ENCODE peak calls at places on chromosomes 13 and 19, in eight cellular contexts. T is transverse colon; L is adrenal gland; A is pancreas; U is CD8-positive, alpha-beta T cell; X is keratinocyte; M is vagina; Q is GM23338. W is an unnamed sample. For H3K4me1, the result is how much of the 10 kb centered on the place peaks cover.

GRCh38 chr19:29448046-29448445 is 77.7 kb upstream of the VSTM2B start:
- DNase-seq in T (no peak), L (no peak), A (no peak), U (no peak), X (no peak), M (no peak), Q (no peak), W (no peak)

GRCh38 chr13:109243311-109243951 is 543.0 kb downstream of the IRS2 start:
- DNase-seq in T (no peak), L (no peak), A (no peak), U (no peak), X (peak), M (no peak), Q (peak), W (peak)

GRCh38 chr19:52138614-52139290 is 986 bp downstream of the ZNF616 start:
- DNase-seq in T (peak), L (peak), A (no peak), U (no peak), X (no peak), M (no peak), Q (peak), W (no peak)

GRCh38 chr19:44741258-44741731 is 7.2 kb upstream of the BCL3 start:
- DNase-seq in T (peak), L (peak), A (no peak), U (no peak), X (no peak), M (no peak), Q (no peak), W (peak)

GRCh38 chr13:67023088-67023893 is 206.8 kb downstream of the PCDH9 start:
- DNase-seq in T (no peak), L (no peak), A (no peak), U (no peak), X (no peak), M (no peak), Q (peak), W (peak)

GRCh38 chr13:48431987-48432615 is 19.2 kb upstream of the LPAR6 start:
- DNase-seq in T (no peak), L (no peak), A (no peak), U (no peak), X (no peak), M (no peak), Q (no peak), W (no peak)

GRCh38 chr13:42155251-42155650 is 106.8 kb downstream of the DGKH start:
- DNase-seq in T (no peak), L (no peak), A (no peak), U (no peak), X (no peak), M (no peak), Q (no peak), W (no peak)

GRCh38 chr19:53849237-53849676 is 18.4 kb upstream of the MYADM start:
- DNase-seq in T (no peak), L (no peak), A (no peak), U (no peak), X (no peak), M (no peak), Q (no peak), W (no peak)

GRCh38 chr13:57846600-57847173 is 215.1 kb downstream of the PCDH17 start:
- DNase-seq in T (no peak), L (no peak), A (no peak), U (no peak), X (no peak), M (no peak), Q (no peak), W (no peak)

GRCh38 chr13:97433727-97434416 is at the start of gene RAP2A:
- DNase-seq in T (peak), L (peak), A (peak), U (peak), X (peak), M (peak), Q (peak), W (peak)

GRCh38 chr19:5297272-5297669 is 43.3 kb downstream of the PTPRS start:
- DNase-seq in T (no peak), L (no peak), A (no peak), U (no peak), X (no peak), M (no peak), Q (no peak), W (no peak)

GRCh38 chr13:79562557-79562956 is 81.6 kb downstream of the NDFIP2 start:
- DNase-seq in T (no peak), L (no peak), A (no peak), U (no peak), X (no peak), M (no peak), Q (no peak), W (no peak)

GRCh38 chr13:32938907-32939306 is 77.3 kb upstream of the KL start:
- DNase-seq in T (no peak), L (no peak), A (no peak), U (no peak), X (no peak), M (no peak), Q (no peak), W (no peak)

GRCh38 chr13:112320303-112320702 is 55.9 kb upstream of the SPACA7 start:
- DNase-seq in T (no peak), L (no peak), A (no peak), U (no peak), X (no peak), M (no peak), Q (no peak), W (no peak)

GRCh38 chr13:84570831-84571230 is 688.6 kb upstream of the SLITRK1 start:
- DNase-seq in T (no peak), L (no peak), A (no peak), U (no peak), X (no peak), M (no peak), Q (no peak), W (no peak)

GRCh38 chr19:29810504-29810871 is 1.3 kb upstream of the CCNE1 start:
- DNase-seq in T (peak), L (peak), A (no peak), U (no peak), X (peak), M (no peak), Q (no peak), W (no peak)

GRCh38 chr13:46968450-46968849 is 71.6 kb upstream of the HTR2A start:
- DNase-seq in T (no peak), L (no peak), A (no peak), U (no peak), X (no peak), M (no peak), Q (no peak), W (no peak)

GRCh38 chr13:82165396-82166174 is 1716.7 kb downstream of the SLITRK1 start:
- DNase-seq in T (no peak), L (no peak), A (no peak), U (no peak), X (no peak), M (no peak), Q (no peak), W (peak)

GRCh38 chr19:33621811-33622504 is at the start of gene CHST8:
- DNase-seq in T (peak), L (no peak), A (peak), U (no peak), X (no peak), M (no peak), Q (peak), W (no peak)

GRCh38 chr19:3969435-3970312 is 1.2 kb downstream of the DAPK3 start:
- DNase-seq in T (no peak), L (no peak), A (peak), U (no peak), X (peak), M (no peak), Q (peak), W (peak)

GRCh38 chr13:103757361-103757760 is 691.1 kb upstream of the SLC10A2 start:
- DNase-seq in T (no peak), L (no peak), A (no peak), U (no peak), X (no peak), M (no peak), Q (no peak), W (no peak)

GRCh38 chr13:97108535-97108910 is 113.6 kb upstream of the MBNL2 start:
- DNase-seq in T (no peak), L (peak), A (no peak), U (no peak), X (no peak), M (no peak), Q (no peak), W (no peak)

GRCh38 chr13:65855276-65855675 is 1374.9 kb downstream of the PCDH9 start:
- DNase-seq in T (no peak), L (no peak), A (no peak), U (no peak), X (no peak), M (no peak), Q (no peak), W (no peak)

GRCh38 chr13:25675060-25675459 is 303.3 kb downstream of the ATP8A2 start:
- DNase-seq in T (no peak), L (no peak), A (no peak), U (no peak), X (no peak), M (peak), Q (peak), W (no peak)

GRCh38 chr13:37716796-37717195 is 118.2 kb upstream of the POSTN start:
- DNase-seq in T (no peak), L (no peak), A (no peak), U (no peak), X (no peak), M (no peak), Q (no peak), W (no peak)

GRCh38 chr19:15623711-15624318 is 8.8 kb downstream of the CYP4F8 start:
- DNase-seq in T (no peak), L (no peak), A (no peak), U (no peak), X (no peak), M (no peak), Q (peak), W (no peak)

GRCh38 chr19:17450264-17451075 is 2.0 kb upstream of the TMEM221 start:
- DNase-seq in T (no peak), L (peak), A (no peak), U (no peak), X (peak), M (no peak), Q (no peak), W (peak)

GRCh38 chr19:33432408-33433170 is 59.1 kb downstream of the CEBPG start:
- DNase-seq in T (no peak), L (no peak), A (no peak), U (no peak), X (no peak), M (no peak), Q (no peak), W (no peak)

GRCh38 chr13:72473321-72473720 is 254.1 kb downstream of the MZT1 start:
- DNase-seq in T (no peak), L (no peak), A (no peak), U (no peak), X (no peak), M (no peak), Q (no peak), W (no peak)

GRCh38 chr13:24842533-24843278 is 78.7 kb downstream of the RNF17 start:
- DNase-seq in T (no peak), L (no peak), A (no peak), U (no peak), X (no peak), M (no peak), Q (no peak), W (peak)

GRCh38 chr13:45222919-45223318 is 22.1 kb upstream of the KCTD4 start:
- DNase-seq in T (no peak), L (no peak), A (no peak), U (no peak), X (no peak), M (no peak), Q (no peak), W (no peak)

GRCh38 chr13:108643646-108644353 is 14.4 kb downstream of the MYO16 start:
- DNase-seq in T (no peak), L (no peak), A (no peak), U (no peak), X (no peak), M (no peak), Q (no peak), W (no peak)

GRCh38 chr19:58550362-58551122 is 4.4 kb downstream of the CHMP2A start:
- DNase-seq in T (no peak), L (no peak), A (no peak), U (no peak), X (no peak), M (peak), Q (no peak), W (no peak)

GRCh38 chr13:98563071-98563470 is 13.8 kb downstream of the STK24 start:
- DNase-seq in T (no peak), L (no peak), A (no peak), U (peak), X (no peak), M (no peak), Q (peak), W (no peak)

GRCh38 chr13:98565726-98566577 is 11.0 kb downstream of the STK24 start:
- DNase-seq in T (peak), L (peak), A (peak), U (no peak), X (no peak), M (no peak), Q (no peak), W (no peak)

GRCh38 chr13:98564204-98564603 is 12.7 kb downstream of the STK24 start:
- DNase-seq in T (no peak), L (no peak), A (no peak), U (no peak), X (no peak), M (no peak), Q (no peak), W (no peak)

GRCh38 chr13:98570929-98571372 is 6.0 kb downstream of the STK24 start:
- DNase-seq in T (peak), L (peak), A (no peak), U (peak), X (no peak), M (no peak), Q (no peak), W (peak)

DNA sequence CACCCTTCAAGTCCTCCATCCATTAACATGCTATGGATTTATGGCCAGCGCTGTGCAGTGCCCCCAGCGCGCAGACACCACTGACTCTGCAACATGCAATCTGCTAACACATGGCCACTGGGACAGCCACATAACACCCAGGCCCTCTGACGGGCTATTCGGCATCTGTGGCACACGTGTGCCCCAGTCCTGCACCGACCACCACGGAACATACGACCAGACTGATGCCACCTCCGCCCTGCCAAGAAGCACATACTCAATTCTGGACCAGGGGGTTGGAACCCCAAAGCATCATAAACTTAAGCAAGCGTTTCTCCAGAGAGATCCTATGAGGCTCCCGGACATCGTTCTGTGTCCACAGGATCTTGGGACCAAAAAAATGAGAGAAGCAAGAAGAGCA is 9.8 kb downstream of the STK24 start:
- DNase-seq in T (no peak), L (no peak), A (no peak), U (no peak), X (no peak), M (no peak), Q (no peak), W (no peak)
- H3K4me1 ChIP-seq in T (half or more), L (under half), A (under half), U (half or more), X (half or more), M (half or more), Q (half or more), W (half or more)

GRCh38 chr13:114145722-114146121 is 13.3 kb upstream of the RASA3 start:
- DNase-seq in T (no peak), L (no peak), A (no peak), U (no peak), X (no peak), M (no peak), Q (no peak), W (no peak)

GRCh38 chr13:114146173-114146572 is 13.8 kb upstream of the RASA3 start:
- DNase-seq in T (no peak), L (no peak), A (no peak), U (no peak), X (no peak), M (no peak), Q (no peak), W (no peak)

GRCh38 chr13:114147803-114148520 is 15.5 kb upstream of the RASA3 start:
- DNase-seq in T (no peak), L (no peak), A (no peak), U (no peak), X (no peak), M (no peak), Q (no peak), W (no peak)

GRCh38 chr13:114145256-114145655 is 12.8 kb upstream of the RASA3 start:
- DNase-seq in T (peak), L (no peak), A (no peak), U (no peak), X (no peak), M (no peak), Q (no peak), W (no peak)

DNA sequence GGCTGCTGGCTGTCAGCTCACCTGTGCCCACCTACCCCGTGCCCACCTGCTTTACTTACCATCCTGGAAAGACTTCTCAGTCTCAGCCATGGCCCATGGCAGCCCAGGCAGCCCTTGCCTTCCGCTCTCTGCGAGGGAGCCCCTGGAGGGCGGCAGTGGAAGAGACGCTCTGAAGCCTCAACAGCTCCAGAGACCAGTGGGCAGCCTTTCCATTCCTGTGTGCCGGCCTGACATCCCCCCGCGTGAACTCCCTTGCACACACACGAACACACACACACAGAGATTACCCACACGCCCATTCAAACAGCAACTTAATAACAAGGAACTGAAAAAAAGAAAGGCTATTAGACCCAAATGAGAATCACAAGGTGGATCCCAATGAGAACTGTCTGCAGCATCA is 14.2 kb upstream of the RASA3 start:
- DNase-seq in T (no peak), L (no peak), A (no peak), U (no peak), X (no peak), M (no peak), Q (peak), W (no peak)
- TF ChIP-seq CTCF in T (no peak), L (no peak), A (no peak), U (no peak), X (no peak), M (no peak), Q (peak), W (no peak)

GRCh38 chr19:40219721-40220276 is 1.6 kb upstream of the TTC9B start:
- DNase-seq in T (no peak), L (peak), A (no peak), U (no peak), X (no peak), M (no peak), Q (no peak), W (peak)
- H3K4me3 ChIP-seq in T (no peak), L (no peak), A (no peak), U (no peak), X (no peak), M (no peak), Q (no peak), W (peak)

GRCh38 chr19:46620716-46621115 is 4.2 kb downstream of the PTGIR start:
- DNase-seq in T (no peak), L (peak), A (peak), U (no peak), X (no peak), M (no peak), Q (no peak), W (no peak)
- H3K4me1 ChIP-seq in T (under half), L (under half), A (under half), U (half or more), X (under half), M (under half), Q (under half), W (under half)

GRCh38 chr19:38644719-38645118 is 2.7 kb upstream of the ACTN4 start:
- DNase-seq in T (peak), L (no peak), A (no peak), U (no peak), X (no peak), M (no peak), Q (peak), W (peak)
- TF ChIP-seq CTCF in T (no peak), L (no peak), A (no peak), U (no peak), X (no peak), M (no peak), Q (no peak), W (no peak)

GRCh38 chr19:46131485-46132143 is 7.1 kb upstream of the IGFL3 start:
- DNase-seq in T (no peak), L (no peak), A (no peak), U (no peak), X (no peak), M (no peak), Q (no peak), W (no peak)
- H3K4me3 ChIP-seq in T (no peak), L (no peak), A (peak), U (no peak), X (no peak), M (no peak), Q (peak), W (no peak)

DNA sequence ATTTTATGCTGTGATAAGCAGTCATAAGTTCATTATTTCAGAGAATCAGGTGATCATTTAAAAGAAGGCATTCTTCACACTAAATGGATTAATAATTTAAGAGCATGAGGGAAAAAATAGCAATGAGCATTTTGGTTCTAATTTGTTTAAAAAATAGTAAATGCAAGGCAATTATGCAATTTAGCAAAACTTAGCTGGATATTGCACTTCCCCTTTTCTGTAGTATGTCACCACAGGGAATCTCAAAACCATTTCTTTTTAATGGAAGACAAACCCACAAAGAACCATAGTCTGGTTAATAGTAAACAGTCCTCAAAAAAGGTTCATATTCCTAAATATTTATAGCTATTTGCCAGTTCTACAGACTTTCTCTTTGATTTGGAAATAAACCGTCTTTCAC is 30.2 kb downstream of the COG6 start:
- DNase-seq in T (no peak), L (no peak), A (no peak), U (no peak), X (no peak), M (no peak), Q (no peak), W (no peak)
- H3K4me1 ChIP-seq in T (under half), L (under half), A (under half), U (under half), X (under half), M (under half), Q (under half), W (under half)